ENCODE peak calls at places on chromosomes 12 and 14, in eight cellular contexts. D is H4; M is NCI-H1105; H is activated CD8-positive, alpha-beta T cell treated with anti-CD3 and anti-CD28 coated beads, Interleukin-2, amount 10 ng/mL, durations not matched to agents 7 days and 5 days; Q is psoas muscle; Y is HEK293T; V is stimulated activated naive CD8-positive, alpha-beta T cell treated with anti-CD3 and anti-CD28 coated beads, Interleukin-15, Interleukin-2, amounts not matched to agents 100 U/mL and 50 U/mL, for 24 hours; N is T-helper 2 cell. X is an unnamed sample.

GRCh38 chr14:99393059-99393655 is 87.5 kb downstream of the SETD3 start:
- DNase-seq in H (peak), V (peak), Q (no peak), D (peak), N (peak), Y (peak), M (no peak), X (peak)

GRCh38 chr12:81077329-81077685 is 572 bp upstream of the ACSS3 start:
- DNase-seq in Y (peak), V (no peak), M (no peak), D (peak), H (no peak), Q (peak), N (no peak), X (no peak)

GRCh38 chr14:46250113-46250703 is 401.4 kb downstream of the RPL10L start:
- DNase-seq in V (no peak), Q (no peak), H (no peak), Y (peak), M (no peak), N (no peak), D (peak), X (peak)

GRCh38 chr14:37901978-37902377 is 305.7 kb upstream of the SSTR1 start:
- DNase-seq in D (peak), Y (no peak), N (no peak), M (no peak), H (no peak), V (no peak), Q (peak), X (no peak)

GRCh38 chr14:74945261-74945851 is 10.0 kb downstream of the PGF start:
- DNase-seq in V (peak), N (no peak), M (peak), H (peak), D (no peak), Q (peak), Y (peak), X (peak)

GRCh38 chr14:94129758-94130414 is 482 bp upstream of the IFI27L2 start:
- DNase-seq in Q (peak), H (peak), M (peak), V (peak), Y (peak), D (no peak), N (peak), X (peak)

GRCh38 chr14:50010752-50011151 is 105.6 kb downstream of the VCPKMT start:
- DNase-seq in M (no peak), H (no peak), V (no peak), N (no peak), Y (no peak), D (no peak), Q (no peak), X (no peak)

GRCh38 chr12:54658306-54659264 is 10.4 kb upstream of the DCD start:
- DNase-seq in H (peak), N (peak), D (peak), Q (no peak), V (peak), M (no peak), Y (peak), X (peak)

GRCh38 chr14:25298238-25298637 is 248.3 kb upstream of the STXBP6 start:
- DNase-seq in D (no peak), Q (no peak), N (no peak), Y (no peak), V (no peak), H (no peak), M (no peak), X (no peak)

GRCh38 chr12:92784356-92784755 is 81.6 kb downstream of the PLEKHG7 start:
- DNase-seq in V (no peak), Y (no peak), Q (no peak), D (no peak), H (no peak), N (no peak), M (no peak), X (no peak)

GRCh38 chr14:95196268-95196667 is 38.9 kb upstream of the DICER1 start:
- DNase-seq in M (no peak), Q (no peak), Y (peak), H (no peak), V (no peak), N (no peak), D (no peak), X (peak)

GRCh38 chr12:25352078-25352918 is 101.6 kb upstream of the KRAS start:
- DNase-seq in M (no peak), D (no peak), N (no peak), Y (no peak), V (no peak), Q (no peak), H (no peak), X (no peak)

GRCh38 chr12:31005944-31006361 is 67.7 kb upstream of the DDX11 start:
- DNase-seq in N (no peak), Y (no peak), M (no peak), D (peak), H (no peak), Q (peak), V (no peak), X (no peak)

GRCh38 chr14:25400607-25401206 is 350.8 kb upstream of the STXBP6 start:
- DNase-seq in Q (no peak), V (peak), H (peak), M (peak), D (peak), N (no peak), Y (peak), X (peak)

GRCh38 chr12:20474443-20474842 is 106.1 kb downstream of the PDE3A start:
- DNase-seq in D (no peak), N (no peak), H (no peak), Q (no peak), Y (no peak), M (no peak), V (no peak), X (no peak)

GRCh38 chr12:75120202-75120774 is 89.4 kb downstream of the KCNC2 start:
- DNase-seq in V (no peak), Q (no peak), M (no peak), H (no peak), D (peak), Y (no peak), N (no peak), X (no peak)

GRCh38 chr14:31441273-31442110 is 15.8 kb downstream of the DTD2 start:
- DNase-seq in H (no peak), D (peak), M (no peak), Q (no peak), N (no peak), Y (no peak), V (no peak), X (peak)

GRCh38 chr12:18690653-18691052 is 47.2 kb downstream of the PLCZ1 start:
- DNase-seq in M (no peak), H (no peak), D (no peak), N (no peak), Y (no peak), V (no peak), Q (no peak), X (no peak)

GRCh38 chr12:96392397-96392796 is 7.8 kb downstream of the CDK17 start:
- DNase-seq in M (no peak), N (no peak), H (no peak), D (no peak), Y (no peak), V (no peak), Q (no peak), X (no peak)

GRCh38 chr12:48070731-48071130 is 35.1 kb downstream of the SENP1 start:
- DNase-seq in N (no peak), H (no peak), Y (no peak), M (no peak), Q (no peak), D (no peak), V (no peak), X (no peak)

GRCh38 chr14:74475678-74476077 is 17.4 kb downstream of the NPC2 start:
- DNase-seq in M (no peak), Q (no peak), Y (no peak), H (no peak), N (no peak), D (no peak), V (no peak), X (no peak)

GRCh38 chr14:95156153-95156764 is 1.1 kb downstream of the DICER1 start:
- DNase-seq in V (no peak), N (no peak), M (no peak), D (no peak), Y (peak), Q (no peak), H (no peak), X (peak)

GRCh38 chr12:112881602-112882001 is 25.2 kb upstream of the OAS1 start:
- DNase-seq in V (no peak), H (no peak), D (no peak), Q (no peak), M (no peak), N (no peak), Y (no peak), X (no peak)

GRCh38 chr12:92234533-92234932 is 88.9 kb upstream of the BTG1 start:
- DNase-seq in H (no peak), D (no peak), Q (no peak), V (peak), N (no peak), Y (no peak), M (no peak), X (no peak)

GRCh38 chr14:72663956-72664650 is 229.8 kb downstream of the DPF3 start:
- DNase-seq in M (no peak), N (no peak), H (no peak), V (no peak), Y (no peak), Q (no peak), D (no peak), X (no peak)

GRCh38 chr14:61472025-61472672 is 150.8 kb downstream of the PRKCH start:
- DNase-seq in M (no peak), D (peak), N (peak), H (no peak), V (peak), Q (no peak), Y (no peak), X (peak)

GRCh38 chr14:101022121-101022520 is 118.6 kb upstream of the RTL1 start:
- DNase-seq in N (no peak), D (no peak), M (no peak), Y (no peak), Q (no peak), V (no peak), H (no peak), X (no peak)